ENCODE peak calls at places on chromosomes 13 and 19, in four cellular contexts. One of them, this sample, is unnamed.
A peak's percentile ranks its signal among the peaks of the same experiment; 100 is the strongest.

GRCh38 chr13:28637714-28638355 is 21.1 kb upstream of the POMP start:
- DNase-seq in HL-60: no peak
- DNase-seq in K562: peak; percentile 18
- DNase-seq in GM12878: peak; percentile 50
- DNase-seq in this sample: no peak

GRCh38 chr13:36789061-36789460 is 30.0 kb upstream of the RFXAP start:
- DNase-seq in GM12878: no peak
- DNase-seq in K562: peak; percentile 8
- DNase-seq in HL-60: no peak
- DNase-seq in this sample: no peak

GRCh38 chr19:40702337-40703012 is 12.0 kb upstream of the NUMBL start:
- DNase-seq in HL-60: no peak
- DNase-seq in GM12878: no peak
- DNase-seq in K562: peak; percentile 89
- DNase-seq in this sample: no peak

GRCh38 chr13:29730253-29730652 is 120.2 kb downstream of the UBL3 start:
- DNase-seq in GM12878: no peak
- DNase-seq in K562: no peak
- DNase-seq in HL-60: no peak
- DNase-seq in this sample: no peak

GRCh38 chr13:39875111-39875510 is 219.6 kb downstream of the COG6 start:
- DNase-seq in HL-60: no peak
- DNase-seq in GM12878: no peak
- DNase-seq in K562: no peak
- DNase-seq in this sample: no peak

GRCh38 chr13:94408300-94409036 is 71.0 kb downstream of the DCT start:
- DNase-seq in K562: no peak
- DNase-seq in HL-60: no peak
- DNase-seq in GM12878: no peak
- DNase-seq in this sample: no peak

GRCh38 chr19:50485284-50485955 is 8.8 kb upstream of the GARIN5A start:
- DNase-seq in K562: no peak
- DNase-seq in HL-60: no peak
- DNase-seq in GM12878: no peak
- DNase-seq in this sample: no peak

GRCh38 chr19:54560881-54561385 is 12.7 kb upstream of the LILRA2 start:
- DNase-seq in K562: no peak
- DNase-seq in HL-60: no peak
- DNase-seq in GM12878: no peak
- DNase-seq in this sample: no peak

GRCh38 chr13:96994030-96994848 is at the start of gene OXGR1:
- DNase-seq in HL-60: no peak
- DNase-seq in GM12878: no peak
- DNase-seq in K562: peak; percentile 4
- DNase-seq in this sample: no peak

GRCh38 chr19:28319208-28319607 is 893.7 kb downstream of the UQCRFS1 start:
- DNase-seq in GM12878: no peak
- DNase-seq in K562: no peak
- DNase-seq in HL-60: no peak
- DNase-seq in this sample: no peak

GRCh38 chr13:37657134-37657533 is 58.6 kb upstream of the POSTN start:
- DNase-seq in GM12878: no peak
- DNase-seq in HL-60: no peak
- DNase-seq in K562: no peak
- DNase-seq in this sample: no peak

GRCh38 chr13:20964904-20965303 is 62.4 kb upstream of the XPO4 start:
- DNase-seq in GM12878: no peak
- DNase-seq in HL-60: no peak
- DNase-seq in K562: no peak
- DNase-seq in this sample: no peak

GRCh38 chr13:108326318-108326717 is 56.8 kb downstream of the TNFSF13B start:
- DNase-seq in HL-60: no peak
- DNase-seq in K562: no peak
- DNase-seq in GM12878: peak; percentile 8
- DNase-seq in this sample: no peak

GRCh38 chr13:51765142-51765515 is 38.8 kb downstream of the DHRS12 start:
- DNase-seq in GM12878: no peak
- DNase-seq in HL-60: no peak
- DNase-seq in K562: no peak
- DNase-seq in this sample: no peak

GRCh38 chr19:7590256-7590655 is 5.4 kb upstream of the CAMSAP3 start:
- DNase-seq in HL-60: no peak
- DNase-seq in GM12878: no peak
- DNase-seq in K562: no peak
- DNase-seq in this sample: no peak

GRCh38 chr13:90070362-90070761 is 1277.1 kb upstream of the MIR17HG start:
- DNase-seq in GM12878: no peak
- DNase-seq in K562: no peak
- DNase-seq in HL-60: no peak
- DNase-seq in this sample: no peak

GRCh38 chr13:32932376-32932775 is 83.8 kb upstream of the KL start:
- DNase-seq in HL-60: no peak
- DNase-seq in K562: no peak
- DNase-seq in GM12878: no peak
- DNase-seq in this sample: no peak

GRCh38 chr13:39417643-39418042 is 185.3 kb downstream of the LHFPL6 start:
- DNase-seq in HL-60: no peak
- DNase-seq in GM12878: no peak
- DNase-seq in K562: no peak
- DNase-seq in this sample: no peak

GRCh38 chr19:9818175-9818733 is 625 bp downstream of the FBXL12 start:
- DNase-seq in GM12878: no peak
- DNase-seq in HL-60: no peak
- DNase-seq in K562: no peak
- DNase-seq in this sample: no peak

GRCh38 chr13:38590796-38591507 is 95.9 kb upstream of the FREM2 start:
- DNase-seq in GM12878: no peak
- DNase-seq in K562: no peak
- DNase-seq in HL-60: no peak
- DNase-seq in this sample: no peak

GRCh38 chr13:107441279-107441678 is 774.1 kb downstream of the LIG4 start:
- DNase-seq in HL-60: no peak
- DNase-seq in K562: no peak
- DNase-seq in GM12878: no peak
- DNase-seq in this sample: no peak

GRCh38 chr13:43077906-43078305 is 54.5 kb downstream of the DNAJC15 start:
- DNase-seq in K562: no peak
- DNase-seq in GM12878: no peak
- DNase-seq in HL-60: no peak
- DNase-seq in this sample: no peak

GRCh38 chr13:34310539-34310938 is 492.6 kb downstream of the RFC3 start:
- DNase-seq in K562: no peak
- DNase-seq in GM12878: no peak
- DNase-seq in HL-60: no peak
- DNase-seq in this sample: no peak

GRCh38 chr13:99756281-99756680 is 215.3 kb downstream of the ZIC5 start:
- DNase-seq in K562: no peak
- DNase-seq in HL-60: no peak
- DNase-seq in GM12878: no peak
- DNase-seq in this sample: no peak

GRCh38 chr19:40380199-40381037 is 9.6 kb downstream of the HIPK4 start:
- DNase-seq in HL-60: no peak
- DNase-seq in GM12878: no peak
- DNase-seq in K562: no peak
- DNase-seq in this sample: no peak

GRCh38 chr13:104831823-104832222 is 1703.6 kb downstream of the EFNB2 start:
- DNase-seq in GM12878: no peak
- DNase-seq in HL-60: no peak
- DNase-seq in K562: no peak
- DNase-seq in this sample: no peak

GRCh38 chr13:57128909-57129308 is 11.8 kb upstream of the PRR20A start:
- DNase-seq in HL-60: no peak
- DNase-seq in GM12878: no peak
- DNase-seq in K562: no peak
- DNase-seq in this sample: no peak

GRCh38 chr13:83485101-83485500 is 397.2 kb downstream of the SLITRK1 start:
- DNase-seq in HL-60: no peak
- DNase-seq in GM12878: no peak
- DNase-seq in K562: no peak
- DNase-seq in this sample: no peak

GRCh38 chr19:28990522-28990921 is 222.4 kb downstream of the UQCRFS1 start:
- DNase-seq in HL-60: no peak
- DNase-seq in GM12878: no peak
- DNase-seq in K562: no peak
- DNase-seq in this sample: no peak

GRCh38 chr19:33794578-33795369 is 1.9 kb upstream of the KCTD15 start:
- DNase-seq in K562: no peak
- DNase-seq in GM12878: no peak
- DNase-seq in HL-60: no peak
- DNase-seq in this sample: no peak

GRCh38 chr13:106371024-106371423 is 164.4 kb downstream of the EFNB2 start:
- DNase-seq in K562: no peak
- DNase-seq in HL-60: no peak
- DNase-seq in GM12878: no peak
- DNase-seq in this sample: no peak

GRCh38 chr19:38619361-38620174 is 580 bp downstream of the EIF3K start:
- DNase-seq in K562: no peak
- DNase-seq in HL-60: no peak
- DNase-seq in GM12878: no peak
- DNase-seq in this sample: no peak

GRCh38 chr19:27972291-27973040 is 1240.5 kb downstream of the UQCRFS1 start:
- DNase-seq in GM12878: no peak
- DNase-seq in HL-60: no peak
- DNase-seq in K562: no peak
- DNase-seq in this sample: no peak

GRCh38 chr13:110103479-110103878 is 203.5 kb downstream of the COL4A1 start:
- DNase-seq in K562: no peak
- DNase-seq in GM12878: no peak
- DNase-seq in HL-60: no peak
- DNase-seq in this sample: no peak

GRCh38 chr13:31067416-31068118 is 94.1 kb downstream of the HSPH1 start:
- DNase-seq in GM12878: no peak
- DNase-seq in K562: no peak
- DNase-seq in HL-60: no peak
- DNase-seq in this sample: no peak

GRCh38 chr13:100536643-100537180 is 51.9 kb downstream of the GGACT start:
- DNase-seq in HL-60: no peak
- DNase-seq in GM12878: no peak
- DNase-seq in K562: no peak
- DNase-seq in this sample: no peak

GRCh38 chr19:6065685-6066365 is 44.5 kb downstream of the RFX2 start:
- DNase-seq in HL-60: no peak
- DNase-seq in GM12878: no peak
- DNase-seq in K562: peak; percentile 83
- DNase-seq in this sample: no peak

GRCh38 chr13:20291675-20292074 is 59.6 kb upstream of the GJB6 start:
- DNase-seq in GM12878: no peak
- DNase-seq in HL-60: no peak
- DNase-seq in K562: no peak
- DNase-seq in this sample: no peak

GRCh38 chr13:51643882-51644281 is 59.6 kb downstream of the WDFY2 start:
- DNase-seq in K562: no peak
- DNase-seq in HL-60: no peak
- DNase-seq in GM12878: no peak
- DNase-seq in this sample: no peak

DNA sequence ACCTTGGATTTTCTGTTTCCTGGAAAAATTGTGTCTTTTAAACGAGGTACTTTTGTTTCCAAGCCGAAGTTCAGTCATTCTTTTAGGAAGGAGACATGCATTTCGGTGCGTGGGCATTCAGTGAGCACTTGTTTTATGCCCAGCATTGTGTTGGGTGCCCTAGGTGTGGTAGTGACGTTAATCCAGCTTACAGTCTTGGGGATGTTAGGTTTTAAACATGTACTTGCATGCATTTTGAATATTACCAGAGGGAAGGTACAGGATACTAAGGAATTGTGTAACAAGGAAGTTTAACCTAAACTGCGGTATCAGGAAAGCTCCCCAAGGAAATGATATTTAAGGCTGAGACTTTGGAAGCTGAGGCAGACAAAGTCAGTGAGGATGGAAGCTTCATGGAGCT is 66.3 kb downstream of the ARHGAP35 start:
- DNase-seq in GM12878: no peak
- DNase-seq in HL-60: no peak
- DNase-seq in K562: no peak
- DNase-seq in this sample: no peak
- TF ChIP-seq SPI1 in GM12878: no peak
- TF ChIP-seq SPI1 in HL-60: no peak
- TF ChIP-seq SPI1 in K562: no peak
- TF ChIP-seq SPI1 in this sample: no peak

DNA sequence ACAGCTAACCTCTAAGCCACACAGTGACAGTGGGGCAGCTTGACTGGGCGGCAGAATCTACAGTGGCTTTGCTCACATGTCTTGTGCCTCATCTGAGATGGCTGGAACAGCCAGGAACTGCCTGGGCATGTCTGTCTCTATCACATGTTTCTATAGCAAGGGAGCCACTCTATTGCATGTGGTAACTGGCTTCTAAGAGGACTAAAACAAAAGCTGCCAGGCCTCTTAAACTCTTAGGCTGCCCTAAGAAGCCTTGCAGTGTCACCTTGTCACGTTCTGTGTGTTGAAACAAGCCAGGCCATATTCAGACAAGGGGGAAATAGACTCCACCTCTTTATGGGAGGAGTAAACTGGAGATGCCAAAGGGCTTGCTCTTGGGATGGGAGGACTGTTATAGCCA is 122.9 kb upstream of the MAB21L1 start:
- DNase-seq in GM12878: no peak
- DNase-seq in K562: no peak
- DNase-seq in HL-60: no peak
- DNase-seq in this sample: no peak
- TF ChIP-seq SPI1 in GM12878: no peak
- TF ChIP-seq SPI1 in K562: no peak
- TF ChIP-seq SPI1 in HL-60: no peak
- TF ChIP-seq SPI1 in this sample: no peak

GRCh38 chr13:113654591-113655357 is 3.2 kb downstream of the ATP4B start:
- DNase-seq in K562: no peak
- DNase-seq in GM12878: no peak
- DNase-seq in HL-60: no peak
- DNase-seq in this sample: no peak
- TF ChIP-seq SPI1 in K562: no peak
- TF ChIP-seq SPI1 in GM12878: no peak
- TF ChIP-seq SPI1 in HL-60: no peak
- TF ChIP-seq SPI1 in this sample: no peak

GRCh38 chr19:3068071-3068470 is 5.8 kb upstream of the TLE5 start:
- DNase-seq in K562: no peak
- DNase-seq in HL-60: no peak
- DNase-seq in GM12878: no peak
- DNase-seq in this sample: no peak
- TF ChIP-seq SPI1 in K562: no peak
- TF ChIP-seq SPI1 in HL-60: no peak
- TF ChIP-seq SPI1 in GM12878: no peak
- TF ChIP-seq SPI1 in this sample: no peak

DNA sequence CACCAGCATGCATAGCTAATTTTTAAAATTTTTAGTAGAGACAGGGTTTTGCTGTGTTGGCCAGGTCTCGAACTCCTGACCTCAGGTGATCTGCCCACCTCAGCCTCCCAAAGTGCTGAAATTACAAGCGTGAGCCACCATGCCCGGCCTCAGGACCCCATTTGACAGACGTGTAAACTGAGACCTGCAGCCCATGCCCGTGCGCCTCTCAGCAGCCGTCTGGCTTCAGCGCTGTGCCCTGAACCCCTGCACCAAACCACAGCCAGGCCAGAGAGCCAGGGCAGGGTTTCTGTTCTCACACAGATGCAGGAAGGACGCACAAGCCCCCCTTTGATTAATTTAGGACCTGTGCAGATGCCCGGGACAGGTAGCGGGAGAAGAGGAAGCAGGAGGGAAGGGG is 7.3 kb upstream of the FFAR1 start:
- DNase-seq in K562: no peak
- DNase-seq in HL-60: no peak
- DNase-seq in GM12878: no peak
- DNase-seq in this sample: no peak
- TF ChIP-seq SPI1 in K562: no peak
- TF ChIP-seq SPI1 in HL-60: no peak
- TF ChIP-seq SPI1 in GM12878: no peak
- TF ChIP-seq SPI1 in this sample: no peak